ENCODE peak calls at places on chromosomes 11 and 22, in seven cellular contexts. One of them, this sample, is unnamed.

GRCh38 chr11:28243057-28243456 is 134.9 kb downstream of the METTL15 start:
- DNase-seq in IMR-90: no peak
- DNase-seq in trophoblast cell: no peak
- DNase-seq in neuronal stem cell: no peak
- DNase-seq in H9: no peak
- DNase-seq in mesenchymal stem cell: no peak
- DNase-seq in H1: no peak
- DNase-seq in this sample: no peak

GRCh38 chr11:12725863-12726666 is 51.8 kb downstream of the TEAD1 start:
- DNase-seq in neuronal stem cell: no peak
- DNase-seq in IMR-90: peak
- DNase-seq in trophoblast cell: peak
- DNase-seq in H9: no peak
- DNase-seq in H1: no peak
- DNase-seq in mesenchymal stem cell: peak
- DNase-seq in this sample: no peak

GRCh38 chr11:369336-370018 is at the start of gene B4GALNT4:
- DNase-seq in IMR-90: peak
- DNase-seq in mesenchymal stem cell: peak
- DNase-seq in trophoblast cell: no peak
- DNase-seq in neuronal stem cell: no peak
- DNase-seq in H9: no peak
- DNase-seq in H1: no peak
- DNase-seq in this sample: no peak

GRCh38 chr11:110886241-110886640 is 174.0 kb upstream of the ARHGAP20 start:
- DNase-seq in neuronal stem cell: no peak
- DNase-seq in IMR-90: no peak
- DNase-seq in H1: no peak
- DNase-seq in mesenchymal stem cell: no peak
- DNase-seq in H9: no peak
- DNase-seq in trophoblast cell: no peak
- DNase-seq in this sample: no peak

GRCh38 chr11:79060534-79060933 is 380.3 kb downstream of the TENM4 start:
- DNase-seq in H1: no peak
- DNase-seq in neuronal stem cell: no peak
- DNase-seq in trophoblast cell: no peak
- DNase-seq in IMR-90: peak
- DNase-seq in mesenchymal stem cell: no peak
- DNase-seq in H9: no peak
- DNase-seq in this sample: no peak

GRCh38 chr11:12007769-12008737 is at the start of gene DKK3:
- DNase-seq in neuronal stem cell: peak
- DNase-seq in IMR-90: peak
- DNase-seq in H1: no peak
- DNase-seq in mesenchymal stem cell: peak
- DNase-seq in H9: peak
- DNase-seq in trophoblast cell: no peak
- DNase-seq in this sample: peak

GRCh38 chr11:58004664-58005063 is 19.0 kb upstream of the OR9Q1 start:
- DNase-seq in IMR-90: no peak
- DNase-seq in H9: no peak
- DNase-seq in H1: no peak
- DNase-seq in mesenchymal stem cell: no peak
- DNase-seq in trophoblast cell: no peak
- DNase-seq in neuronal stem cell: no peak
- DNase-seq in this sample: peak

GRCh38 chr11:95512682-95513081 is 276.9 kb downstream of the FAM76B start:
- DNase-seq in mesenchymal stem cell: peak
- DNase-seq in neuronal stem cell: no peak
- DNase-seq in IMR-90: peak
- DNase-seq in H9: no peak
- DNase-seq in H1: no peak
- DNase-seq in trophoblast cell: no peak
- DNase-seq in this sample: no peak

GRCh38 chr11:3207530-3208189 is 11.0 kb downstream of the MRGPRG start:
- DNase-seq in IMR-90: no peak
- DNase-seq in H9: no peak
- DNase-seq in neuronal stem cell: no peak
- DNase-seq in H1: no peak
- DNase-seq in trophoblast cell: no peak
- DNase-seq in mesenchymal stem cell: no peak
- DNase-seq in this sample: no peak

GRCh38 chr11:60895687-60896086 is 10.7 kb downstream of the PRPF19 start:
- DNase-seq in H9: no peak
- DNase-seq in trophoblast cell: no peak
- DNase-seq in IMR-90: no peak
- DNase-seq in neuronal stem cell: no peak
- DNase-seq in H1: no peak
- DNase-seq in mesenchymal stem cell: no peak
- DNase-seq in this sample: no peak

GRCh38 chr11:119025099-119025473 is 5.6 kb downstream of the SLC37A4 start:
- DNase-seq in mesenchymal stem cell: no peak
- DNase-seq in IMR-90: no peak
- DNase-seq in H1: no peak
- DNase-seq in trophoblast cell: no peak
- DNase-seq in H9: no peak
- DNase-seq in neuronal stem cell: no peak
- DNase-seq in this sample: no peak

GRCh38 chr11:33207408-33207985 is 46.2 kb upstream of the CSTF3 start:
- DNase-seq in mesenchymal stem cell: no peak
- DNase-seq in H1: no peak
- DNase-seq in H9: no peak
- DNase-seq in trophoblast cell: no peak
- DNase-seq in neuronal stem cell: no peak
- DNase-seq in IMR-90: peak
- DNase-seq in this sample: no peak

GRCh38 chr11:2549876-2550605 is 105.2 kb downstream of the KCNQ1 start:
- DNase-seq in IMR-90: no peak
- DNase-seq in mesenchymal stem cell: no peak
- DNase-seq in trophoblast cell: no peak
- DNase-seq in H9: no peak
- DNase-seq in neuronal stem cell: no peak
- DNase-seq in H1: no peak
- DNase-seq in this sample: no peak

GRCh38 chr11:1568451-1568911 is 3.6 kb downstream of the DUSP8 start:
- DNase-seq in H1: no peak
- DNase-seq in H9: peak
- DNase-seq in IMR-90: no peak
- DNase-seq in neuronal stem cell: no peak
- DNase-seq in trophoblast cell: no peak
- DNase-seq in mesenchymal stem cell: no peak
- DNase-seq in this sample: peak

GRCh38 chr11:92211576-92212167 is 12.9 kb upstream of the FAT3 start:
- DNase-seq in neuronal stem cell: peak
- DNase-seq in H1: no peak
- DNase-seq in trophoblast cell: no peak
- DNase-seq in H9: peak
- DNase-seq in IMR-90: peak
- DNase-seq in mesenchymal stem cell: peak
- DNase-seq in this sample: peak

GRCh38 chr11:92216789-92217188 is 7.8 kb upstream of the FAT3 start:
- DNase-seq in trophoblast cell: no peak
- DNase-seq in IMR-90: no peak
- DNase-seq in H1: no peak
- DNase-seq in H9: no peak
- DNase-seq in neuronal stem cell: no peak
- DNase-seq in mesenchymal stem cell: no peak
- DNase-seq in this sample: no peak

DNA sequence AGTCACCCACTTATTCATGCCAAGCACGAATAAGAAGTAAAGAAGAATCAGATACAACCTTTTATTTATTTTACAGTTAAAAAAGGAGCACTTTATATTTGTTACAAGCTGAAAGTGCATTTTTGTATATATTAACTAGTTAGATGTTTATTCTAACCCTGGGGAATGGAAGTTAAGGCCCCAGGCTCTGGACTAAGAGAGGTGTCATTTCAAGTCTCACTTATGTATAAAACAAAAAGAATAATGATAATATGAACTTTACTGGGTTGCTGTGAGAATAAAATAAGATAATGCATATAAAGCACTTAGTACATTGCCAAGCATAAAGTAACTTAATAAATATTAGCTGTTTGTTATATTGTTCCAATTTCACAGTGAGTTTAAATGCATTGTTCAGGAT is 12.1 kb upstream of the FAT3 start:
- DNase-seq in H9: no peak
- DNase-seq in mesenchymal stem cell: no peak
- DNase-seq in IMR-90: no peak
- DNase-seq in neuronal stem cell: no peak
- DNase-seq in H1: no peak
- DNase-seq in trophoblast cell: no peak
- DNase-seq in this sample: no peak
- H3K23ac ChIP-seq in H9: no peak
- H3K23ac ChIP-seq in mesenchymal stem cell: no peak
- H3K23ac ChIP-seq in IMR-90: no peak
- H3K23ac ChIP-seq in neuronal stem cell: no peak
- H3K23ac ChIP-seq in H1: no peak
- H3K23ac ChIP-seq in trophoblast cell: no peak
- H3K23ac ChIP-seq in this sample: no peak

GRCh38 chr11:72583177-72583553 is 91.1 kb downstream of the PDE2A start:
- DNase-seq in mesenchymal stem cell: no peak
- DNase-seq in trophoblast cell: no peak
- DNase-seq in H9: no peak
- DNase-seq in IMR-90: no peak
- DNase-seq in H1: no peak
- DNase-seq in neuronal stem cell: no peak
- DNase-seq in this sample: no peak
- H3K23ac ChIP-seq in mesenchymal stem cell: no peak
- H3K23ac ChIP-seq in trophoblast cell: no peak
- H3K23ac ChIP-seq in H9: no peak
- H3K23ac ChIP-seq in IMR-90: no peak
- H3K23ac ChIP-seq in H1: no peak
- H3K23ac ChIP-seq in neuronal stem cell: no peak
- H3K23ac ChIP-seq in this sample: no peak

GRCh38 chr11:106446961-106447360 is 369.5 kb downstream of the AASDHPPT start:
- DNase-seq in H1: no peak
- DNase-seq in H9: no peak
- DNase-seq in trophoblast cell: peak
- DNase-seq in IMR-90: no peak
- DNase-seq in neuronal stem cell: no peak
- DNase-seq in mesenchymal stem cell: peak
- DNase-seq in this sample: no peak
- H3K23ac ChIP-seq in H1: no peak
- H3K23ac ChIP-seq in H9: no peak
- H3K23ac ChIP-seq in trophoblast cell: no peak
- H3K23ac ChIP-seq in IMR-90: peak
- H3K23ac ChIP-seq in neuronal stem cell: no peak
- H3K23ac ChIP-seq in mesenchymal stem cell: no peak
- H3K23ac ChIP-seq in this sample: no peak

DNA sequence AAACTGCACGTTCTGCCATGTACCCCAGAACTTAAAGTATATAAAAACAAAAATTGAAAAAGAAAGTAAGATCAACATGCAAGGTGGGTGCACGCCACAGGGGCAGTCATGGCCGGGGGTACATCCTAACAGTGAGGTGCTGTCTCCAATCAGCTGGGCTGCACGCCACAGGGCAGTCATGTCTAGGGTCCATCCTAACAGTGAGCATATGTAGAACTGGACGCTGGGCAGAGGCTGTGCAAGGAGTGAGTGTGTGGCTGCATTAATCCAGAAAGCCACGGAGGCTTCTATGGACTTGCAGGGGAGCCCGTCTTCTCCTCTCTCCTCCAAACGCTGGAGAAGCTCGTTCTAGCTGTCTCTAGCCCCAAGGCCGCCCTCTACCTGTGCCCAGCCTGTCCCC is 1105.0 kb downstream of the BRD1 start:
- DNase-seq in neuronal stem cell: no peak
- DNase-seq in H9: no peak
- DNase-seq in H1: no peak
- DNase-seq in trophoblast cell: no peak
- DNase-seq in IMR-90: no peak
- DNase-seq in mesenchymal stem cell: no peak
- DNase-seq in this sample: no peak
- H3K23ac ChIP-seq in neuronal stem cell: no peak
- H3K23ac ChIP-seq in H9: no peak
- H3K23ac ChIP-seq in H1: no peak
- H3K23ac ChIP-seq in trophoblast cell: no peak
- H3K23ac ChIP-seq in IMR-90: no peak
- H3K23ac ChIP-seq in mesenchymal stem cell: no peak
- H3K23ac ChIP-seq in this sample: no peak

GRCh38 chr11:7516488-7516887 is 2.7 kb downstream of the PPFIBP2 start:
- DNase-seq in IMR-90: no peak
- DNase-seq in neuronal stem cell: no peak
- DNase-seq in H9: no peak
- DNase-seq in mesenchymal stem cell: no peak
- DNase-seq in H1: no peak
- DNase-seq in trophoblast cell: no peak
- DNase-seq in this sample: no peak
- H3K23ac ChIP-seq in IMR-90: no peak
- H3K23ac ChIP-seq in neuronal stem cell: no peak
- H3K23ac ChIP-seq in H9: no peak
- H3K23ac ChIP-seq in mesenchymal stem cell: no peak
- H3K23ac ChIP-seq in H1: no peak
- H3K23ac ChIP-seq in trophoblast cell: no peak
- H3K23ac ChIP-seq in this sample: no peak

GRCh38 chr11:65916391-65916790 is 2.5 kb downstream of the C11orf68 start:
- DNase-seq in IMR-90: no peak
- DNase-seq in H1: no peak
- DNase-seq in trophoblast cell: no peak
- DNase-seq in H9: no peak
- DNase-seq in neuronal stem cell: no peak
- DNase-seq in mesenchymal stem cell: no peak
- DNase-seq in this sample: no peak

GRCh38 chr11:65918211-65919150 is at the start of gene C11orf68:
- DNase-seq in IMR-90: no peak
- DNase-seq in neuronal stem cell: no peak
- DNase-seq in mesenchymal stem cell: no peak
- DNase-seq in H9: no peak
- DNase-seq in H1: no peak
- DNase-seq in trophoblast cell: no peak
- DNase-seq in this sample: peak

GRCh38 chr11:65919151-65920034 is at the start of gene DRAP1:
- DNase-seq in neuronal stem cell: peak
- DNase-seq in H1: peak
- DNase-seq in trophoblast cell: peak
- DNase-seq in mesenchymal stem cell: peak
- DNase-seq in H9: peak
- DNase-seq in IMR-90: peak
- DNase-seq in this sample: peak

GRCh38 chr11:65917077-65917433 is 1.8 kb downstream of the C11orf68 start:
- DNase-seq in H9: no peak
- DNase-seq in mesenchymal stem cell: no peak
- DNase-seq in neuronal stem cell: no peak
- DNase-seq in H1: no peak
- DNase-seq in trophoblast cell: no peak
- DNase-seq in IMR-90: no peak
- DNase-seq in this sample: no peak

GRCh38 chr11:65917434-65918210 is 1.2 kb downstream of the C11orf68 start:
- DNase-seq in H9: no peak
- DNase-seq in trophoblast cell: no peak
- DNase-seq in mesenchymal stem cell: no peak
- DNase-seq in IMR-90: no peak
- DNase-seq in neuronal stem cell: no peak
- DNase-seq in H1: no peak
- DNase-seq in this sample: no peak
- H3K23ac ChIP-seq in H9: no peak
- H3K23ac ChIP-seq in trophoblast cell: no peak
- H3K23ac ChIP-seq in mesenchymal stem cell: peak
- H3K23ac ChIP-seq in IMR-90: peak
- H3K23ac ChIP-seq in neuronal stem cell: peak
- H3K23ac ChIP-seq in H1: no peak
- H3K23ac ChIP-seq in this sample: peak